ENCODE peak calls at places on chromosome 13, in nine cellular contexts. One of them, this sample, is unnamed. For H3K4me1, the result is how much of the 10 kb centered on the place peaks cover.

GRCh38 chr13:66468656-66469055 is 761.5 kb downstream of the PCDH9 start:
- DNase-seq in foreskin keratinocyte: no peak
- DNase-seq in aorta: no peak
- DNase-seq in NT2/D1: no peak
- DNase-seq in tibial nerve: no peak
- DNase-seq in mammary epithelial cell: no peak
- DNase-seq in Caco-2: no peak
- DNase-seq in A549: no peak
- DNase-seq in fibroblast of lung: peak
- DNase-seq in this sample: no peak

GRCh38 chr13:33931397-33931987 is 113.5 kb downstream of the RFC3 start:
- DNase-seq in fibroblast of lung: peak
- DNase-seq in Caco-2: peak
- DNase-seq in NT2/D1: peak
- DNase-seq in aorta: no peak
- DNase-seq in foreskin keratinocyte: no peak
- DNase-seq in tibial nerve: no peak
- DNase-seq in A549: peak
- DNase-seq in mammary epithelial cell: peak
- DNase-seq in this sample: no peak

GRCh38 chr13:77042566-77043177 is 15.7 kb upstream of the FBXL3 start:
- DNase-seq in A549: no peak
- DNase-seq in aorta: no peak
- DNase-seq in NT2/D1: no peak
- DNase-seq in Caco-2: no peak
- DNase-seq in mammary epithelial cell: no peak
- DNase-seq in fibroblast of lung: no peak
- DNase-seq in foreskin keratinocyte: no peak
- DNase-seq in tibial nerve: no peak
- DNase-seq in this sample: no peak

GRCh38 chr13:106446011-106446410 is 89.5 kb downstream of the EFNB2 start:
- DNase-seq in mammary epithelial cell: peak
- DNase-seq in A549: no peak
- DNase-seq in fibroblast of lung: peak
- DNase-seq in NT2/D1: no peak
- DNase-seq in foreskin keratinocyte: no peak
- DNase-seq in tibial nerve: no peak
- DNase-seq in Caco-2: no peak
- DNase-seq in aorta: no peak
- DNase-seq in this sample: no peak

GRCh38 chr13:81639984-81640582 is 1299.2 kb upstream of the SPRY2 start:
- DNase-seq in mammary epithelial cell: peak
- DNase-seq in tibial nerve: no peak
- DNase-seq in fibroblast of lung: no peak
- DNase-seq in A549: no peak
- DNase-seq in foreskin keratinocyte: no peak
- DNase-seq in Caco-2: peak
- DNase-seq in NT2/D1: no peak
- DNase-seq in aorta: no peak
- DNase-seq in this sample: no peak

GRCh38 chr13:21837841-21838551 is 167.1 kb downstream of the FGF9 start:
- DNase-seq in A549: no peak
- DNase-seq in mammary epithelial cell: no peak
- DNase-seq in foreskin keratinocyte: no peak
- DNase-seq in aorta: no peak
- DNase-seq in fibroblast of lung: no peak
- DNase-seq in NT2/D1: no peak
- DNase-seq in Caco-2: no peak
- DNase-seq in tibial nerve: no peak
- DNase-seq in this sample: peak

GRCh38 chr13:43676320-43676719 is 110.5 kb downstream of the ENOX1 start:
- DNase-seq in mammary epithelial cell: no peak
- DNase-seq in tibial nerve: no peak
- DNase-seq in aorta: no peak
- DNase-seq in NT2/D1: no peak
- DNase-seq in Caco-2: no peak
- DNase-seq in A549: no peak
- DNase-seq in fibroblast of lung: no peak
- DNase-seq in foreskin keratinocyte: no peak
- DNase-seq in this sample: no peak

GRCh38 chr13:40464991-40465390 is 201.4 kb downstream of the FOXO1 start:
- DNase-seq in Caco-2: no peak
- DNase-seq in tibial nerve: no peak
- DNase-seq in A549: no peak
- DNase-seq in mammary epithelial cell: peak
- DNase-seq in NT2/D1: no peak
- DNase-seq in fibroblast of lung: no peak
- DNase-seq in aorta: no peak
- DNase-seq in foreskin keratinocyte: no peak
- DNase-seq in this sample: no peak

GRCh38 chr13:97253581-97254293 is 31.6 kb downstream of the MBNL2 start:
- DNase-seq in fibroblast of lung: no peak
- DNase-seq in A549: no peak
- DNase-seq in NT2/D1: no peak
- DNase-seq in Caco-2: no peak
- DNase-seq in foreskin keratinocyte: no peak
- DNase-seq in aorta: no peak
- DNase-seq in mammary epithelial cell: no peak
- DNase-seq in tibial nerve: no peak
- DNase-seq in this sample: no peak

GRCh38 chr13:97254809-97255208 is 32.7 kb downstream of the MBNL2 start:
- DNase-seq in mammary epithelial cell: peak
- DNase-seq in Caco-2: no peak
- DNase-seq in A549: no peak
- DNase-seq in tibial nerve: no peak
- DNase-seq in fibroblast of lung: peak
- DNase-seq in foreskin keratinocyte: peak
- DNase-seq in aorta: no peak
- DNase-seq in NT2/D1: no peak
- DNase-seq in this sample: no peak

GRCh38 chr13:97257228-97257755 is 35.2 kb downstream of the MBNL2 start:
- DNase-seq in mammary epithelial cell: no peak
- DNase-seq in A549: no peak
- DNase-seq in aorta: no peak
- DNase-seq in NT2/D1: no peak
- DNase-seq in fibroblast of lung: no peak
- DNase-seq in foreskin keratinocyte: no peak
- DNase-seq in Caco-2: no peak
- DNase-seq in tibial nerve: no peak
- DNase-seq in this sample: no peak

GRCh38 chr13:97256343-97256783 is 34.2 kb downstream of the MBNL2 start:
- DNase-seq in aorta: no peak
- DNase-seq in mammary epithelial cell: peak
- DNase-seq in A549: peak
- DNase-seq in NT2/D1: no peak
- DNase-seq in foreskin keratinocyte: peak
- DNase-seq in Caco-2: peak
- DNase-seq in tibial nerve: no peak
- DNase-seq in fibroblast of lung: peak
- DNase-seq in this sample: no peak

DNA sequence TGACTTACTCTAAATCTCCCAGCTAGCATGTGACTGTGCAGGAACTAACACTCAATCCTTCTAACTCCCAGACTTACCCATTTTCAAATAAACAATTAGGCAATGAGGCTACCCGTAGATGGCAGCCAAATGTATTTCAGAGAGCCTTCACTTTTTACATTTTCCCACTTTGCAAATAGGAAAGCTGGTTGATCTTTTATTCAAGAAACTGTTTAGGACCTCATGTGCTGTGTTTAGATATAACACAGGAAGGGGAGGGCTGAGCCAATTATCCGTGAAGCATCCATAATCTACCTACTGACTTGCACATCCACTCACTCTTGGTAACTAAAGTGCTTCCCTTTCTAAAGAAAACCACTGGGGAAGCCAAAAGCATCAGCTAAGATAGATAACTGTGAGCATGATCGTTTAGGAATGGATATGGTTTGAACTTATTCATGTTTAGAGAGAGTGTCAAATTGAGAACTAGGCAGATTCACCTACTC is 33.4 kb downstream of the MBNL2 start:
- DNase-seq in Caco-2: no peak
- DNase-seq in A549: no peak
- DNase-seq in fibroblast of lung: peak
- DNase-seq in tibial nerve: no peak
- DNase-seq in foreskin keratinocyte: no peak
- DNase-seq in NT2/D1: no peak
- DNase-seq in mammary epithelial cell: no peak
- DNase-seq in aorta: no peak
- DNase-seq in this sample: no peak
- H3K4me1 ChIP-seq in Caco-2: half or more
- H3K4me1 ChIP-seq in A549: half or more
- H3K4me1 ChIP-seq in fibroblast of lung: under half
- H3K4me1 ChIP-seq in tibial nerve: half or more
- H3K4me1 ChIP-seq in foreskin keratinocyte: under half
- H3K4me1 ChIP-seq in NT2/D1: under half
- H3K4me1 ChIP-seq in mammary epithelial cell: half or more
- H3K4me1 ChIP-seq in aorta: under half
- H3K4me1 ChIP-seq in this sample: under half

GRCh38 chr13:46388308-46388707 is 1.3 kb upstream of the RUBCNL start:
- DNase-seq in A549: no peak
- DNase-seq in fibroblast of lung: no peak
- DNase-seq in foreskin keratinocyte: no peak
- DNase-seq in aorta: no peak
- DNase-seq in mammary epithelial cell: no peak
- DNase-seq in tibial nerve: no peak
- DNase-seq in Caco-2: no peak
- DNase-seq in NT2/D1: no peak
- DNase-seq in this sample: no peak

GRCh38 chr13:46389985-46390384 is 2.9 kb upstream of the RUBCNL start:
- DNase-seq in A549: no peak
- DNase-seq in NT2/D1: no peak
- DNase-seq in fibroblast of lung: no peak
- DNase-seq in Caco-2: no peak
- DNase-seq in tibial nerve: peak
- DNase-seq in foreskin keratinocyte: no peak
- DNase-seq in mammary epithelial cell: peak
- DNase-seq in aorta: no peak
- DNase-seq in this sample: peak

GRCh38 chr13:46388846-46389245 is 1.8 kb upstream of the RUBCNL start:
- DNase-seq in tibial nerve: no peak
- DNase-seq in Caco-2: peak
- DNase-seq in A549: no peak
- DNase-seq in NT2/D1: no peak
- DNase-seq in foreskin keratinocyte: peak
- DNase-seq in aorta: no peak
- DNase-seq in mammary epithelial cell: peak
- DNase-seq in fibroblast of lung: no peak
- DNase-seq in this sample: no peak

GRCh38 chr13:46386996-46387851 is at the start of gene RUBCNL:
- DNase-seq in fibroblast of lung: peak
- DNase-seq in A549: no peak
- DNase-seq in Caco-2: peak
- DNase-seq in aorta: peak
- DNase-seq in mammary epithelial cell: peak
- DNase-seq in foreskin keratinocyte: peak
- DNase-seq in NT2/D1: no peak
- DNase-seq in tibial nerve: no peak
- DNase-seq in this sample: peak

GRCh38 chr13:46389457-46389856 is 2.4 kb upstream of the RUBCNL start:
- DNase-seq in aorta: no peak
- DNase-seq in NT2/D1: no peak
- DNase-seq in A549: no peak
- DNase-seq in fibroblast of lung: no peak
- DNase-seq in mammary epithelial cell: no peak
- DNase-seq in Caco-2: no peak
- DNase-seq in foreskin keratinocyte: no peak
- DNase-seq in tibial nerve: no peak
- DNase-seq in this sample: no peak
- H3K4me1 ChIP-seq in aorta: under half
- H3K4me1 ChIP-seq in NT2/D1: under half
- H3K4me1 ChIP-seq in A549: under half
- H3K4me1 ChIP-seq in fibroblast of lung: under half
- H3K4me1 ChIP-seq in mammary epithelial cell: under half
- H3K4me1 ChIP-seq in Caco-2: under half
- H3K4me1 ChIP-seq in foreskin keratinocyte: under half
- H3K4me1 ChIP-seq in tibial nerve: under half
- H3K4me1 ChIP-seq in this sample: under half

GRCh38 chr13:35860661-35861060 is 270.5 kb downstream of the DCLK1 start:
- DNase-seq in NT2/D1: no peak
- DNase-seq in fibroblast of lung: no peak
- DNase-seq in aorta: no peak
- DNase-seq in foreskin keratinocyte: no peak
- DNase-seq in Caco-2: no peak
- DNase-seq in mammary epithelial cell: no peak
- DNase-seq in tibial nerve: no peak
- DNase-seq in A549: no peak
- DNase-seq in this sample: no peak

GRCh38 chr13:35856721-35857346 is 274.3 kb downstream of the DCLK1 start:
- DNase-seq in foreskin keratinocyte: no peak
- DNase-seq in aorta: no peak
- DNase-seq in tibial nerve: no peak
- DNase-seq in A549: no peak
- DNase-seq in Caco-2: no peak
- DNase-seq in mammary epithelial cell: no peak
- DNase-seq in fibroblast of lung: no peak
- DNase-seq in NT2/D1: no peak
- DNase-seq in this sample: no peak

GRCh38 chr13:35857769-35858168 is 273.4 kb downstream of the DCLK1 start:
- DNase-seq in A549: no peak
- DNase-seq in fibroblast of lung: peak
- DNase-seq in aorta: no peak
- DNase-seq in NT2/D1: peak
- DNase-seq in Caco-2: no peak
- DNase-seq in tibial nerve: no peak
- DNase-seq in mammary epithelial cell: no peak
- DNase-seq in foreskin keratinocyte: no peak
- DNase-seq in this sample: no peak

GRCh38 chr13:35859981-35860380 is 271.2 kb downstream of the DCLK1 start:
- DNase-seq in aorta: no peak
- DNase-seq in tibial nerve: no peak
- DNase-seq in mammary epithelial cell: no peak
- DNase-seq in A549: no peak
- DNase-seq in fibroblast of lung: no peak
- DNase-seq in foreskin keratinocyte: no peak
- DNase-seq in Caco-2: no peak
- DNase-seq in NT2/D1: no peak
- DNase-seq in this sample: no peak

DNA sequence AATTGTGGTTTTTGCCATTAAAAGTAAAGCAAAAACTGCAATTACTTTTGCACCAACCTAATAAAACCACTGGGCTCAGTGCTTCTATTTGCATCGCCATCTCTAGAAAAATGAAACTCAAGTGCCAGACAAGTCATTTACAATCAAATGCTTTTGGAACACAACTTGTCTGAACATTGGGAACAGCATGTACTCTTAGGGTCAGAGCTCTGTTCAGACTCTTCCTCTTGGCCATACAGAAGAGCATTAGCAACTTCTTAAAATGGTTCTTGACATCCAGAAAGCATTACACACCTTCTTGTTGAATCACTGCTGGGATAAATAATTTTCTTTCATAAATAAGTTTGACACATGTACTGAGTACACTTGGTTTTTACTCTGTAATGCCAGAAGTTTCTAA is 272.5 kb downstream of the DCLK1 start:
- DNase-seq in NT2/D1: no peak
- DNase-seq in foreskin keratinocyte: no peak
- DNase-seq in A549: no peak
- DNase-seq in tibial nerve: no peak
- DNase-seq in Caco-2: no peak
- DNase-seq in fibroblast of lung: no peak
- DNase-seq in mammary epithelial cell: no peak
- DNase-seq in aorta: no peak
- DNase-seq in this sample: no peak
- H3K4me1 ChIP-seq in NT2/D1: under half
- H3K4me1 ChIP-seq in foreskin keratinocyte: under half
- H3K4me1 ChIP-seq in A549: under half
- H3K4me1 ChIP-seq in tibial nerve: under half
- H3K4me1 ChIP-seq in Caco-2: under half
- H3K4me1 ChIP-seq in fibroblast of lung: under half
- H3K4me1 ChIP-seq in mammary epithelial cell: under half
- H3K4me1 ChIP-seq in aorta: under half
- H3K4me1 ChIP-seq in this sample: under half

DNA sequence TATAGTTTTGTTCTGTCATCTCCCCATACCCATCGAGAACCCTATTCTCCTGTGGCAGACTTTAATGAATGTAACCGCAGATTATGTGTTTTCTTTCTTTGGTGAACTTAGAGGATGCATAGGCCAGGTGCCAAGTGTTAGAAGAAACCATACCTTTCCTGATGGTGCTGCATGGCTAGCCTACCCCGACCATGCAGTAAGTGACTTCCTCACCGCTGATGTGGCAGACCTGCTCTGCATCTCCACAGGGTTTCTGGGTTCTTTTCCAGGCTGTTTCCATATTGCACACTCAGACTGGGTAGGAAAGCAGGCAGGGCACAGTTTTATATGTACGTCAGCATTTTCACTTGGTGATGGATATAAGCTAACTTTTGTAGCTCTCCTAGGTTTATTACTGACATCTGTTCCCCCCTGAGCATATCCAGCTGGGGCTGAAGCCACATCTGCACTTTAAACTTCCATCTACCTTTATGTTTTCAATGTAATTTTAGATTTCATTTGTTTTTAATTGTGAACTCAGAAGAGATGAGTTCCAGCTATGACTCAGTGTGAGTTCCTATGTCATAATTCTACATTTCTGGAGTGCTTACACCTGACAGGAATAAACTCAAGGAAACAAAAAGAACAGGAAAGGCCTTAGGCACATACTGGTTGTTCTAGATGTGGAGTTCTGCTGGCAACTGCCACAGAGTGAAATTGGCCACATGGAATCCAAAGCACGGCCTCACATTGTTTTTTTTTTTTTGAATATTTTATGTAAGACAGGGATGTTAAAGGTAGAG is 42.4 kb downstream of the LRCH1 start:
- DNase-seq in foreskin keratinocyte: peak
- DNase-seq in Caco-2: no peak
- DNase-seq in NT2/D1: no peak
- DNase-seq in mammary epithelial cell: peak
- DNase-seq in tibial nerve: no peak
- DNase-seq in aorta: no peak
- DNase-seq in fibroblast of lung: peak
- DNase-seq in A549: no peak
- DNase-seq in this sample: no peak
- H3K4me1 ChIP-seq in foreskin keratinocyte: under half
- H3K4me1 ChIP-seq in Caco-2: half or more
- H3K4me1 ChIP-seq in NT2/D1: under half
- H3K4me1 ChIP-seq in mammary epithelial cell: under half
- H3K4me1 ChIP-seq in tibial nerve: under half
- H3K4me1 ChIP-seq in aorta: under half
- H3K4me1 ChIP-seq in fibroblast of lung: under half
- H3K4me1 ChIP-seq in A549: under half
- H3K4me1 ChIP-seq in this sample: under half

This sample was measured in colonic mucosa.